ENCODE peak calls at places on chromosome 14, in ten cellular contexts. Q is gastrocnemius medialis, N is mesothelial cell of epicardium, R is H1, K is HCT116, S is neural progenitor cell, U is transverse colon, Z is fibroblast of the aortic adventitia, H is cardiac muscle cell, Y is brain microvascular endothelial cell. E is an unnamed sample.

GRCh38 chr14:59213368-59214315 is 25.2 kb downstream of the DAAM1 start:
- DNase-seq in Q (no peak), Y (peak), R (no peak), Z (no peak), U (no peak), K (no peak), H (no peak), S (no peak), N (no peak), E (peak)

GRCh38 chr14:91335191-91336092 is 82.2 kb downstream of the CCDC88C start:
- DNase-seq in R (no peak), N (no peak), H (no peak), Z (no peak), U (no peak), Y (no peak), S (no peak), Q (no peak), K (no peak), E (no peak)

GRCh38 chr14:84806627-84807026 is 723.3 kb upstream of the FLRT2 start:
- DNase-seq in Q (no peak), Z (peak), N (no peak), K (no peak), S (no peak), H (no peak), R (no peak), Y (no peak), U (no peak), E (peak)

GRCh38 chr14:54025661-54026060 is 69.0 kb upstream of the BMP4 start:
- DNase-seq in H (no peak), S (no peak), Z (peak), Y (peak), K (peak), R (no peak), U (no peak), Q (no peak), N (no peak), E (peak)

GRCh38 chr14:67837011-67837624 is 17.5 kb downstream of the RAD51B start:
- DNase-seq in Y (peak), R (no peak), S (peak), U (peak), K (peak), Z (peak), N (no peak), H (peak), Q (no peak), E (peak)

GRCh38 chr14:42002139-42002538 is 395.5 kb downstream of the LRFN5 start:
- DNase-seq in N (no peak), R (no peak), K (no peak), H (no peak), Y (no peak), Q (no peak), S (no peak), U (no peak), Z (peak), E (peak)

GRCh38 chr14:54098536-54098935 is 141.9 kb upstream of the BMP4 start:
- DNase-seq in Z (no peak), U (no peak), Q (no peak), H (no peak), K (no peak), Y (no peak), R (no peak), S (no peak), N (no peak), E (no peak)

GRCh38 chr14:105878554-105878953 is 352.2 kb downstream of the TMEM121 start:
- DNase-seq in U (no peak), H (no peak), Y (no peak), S (no peak), N (no peak), Z (no peak), Q (no peak), K (no peak), R (no peak), E (no peak)

GRCh38 chr14:96706893-96707292 is 90.3 kb upstream of the VRK1 start:
- DNase-seq in R (no peak), S (no peak), Q (no peak), N (no peak), K (no peak), U (no peak), H (no peak), Z (no peak), Y (no peak), E (no peak)

GRCh38 chr14:98816195-98816594 is 455.8 kb downstream of the BCL11B start:
- DNase-seq in S (no peak), K (no peak), Z (no peak), H (no peak), N (no peak), Y (no peak), R (no peak), U (no peak), Q (no peak), E (no peak)

GRCh38 chr14:103775506-103775905 is 59.9 kb downstream of the ZFYVE21 start:
- DNase-seq in H (no peak), Q (peak), R (no peak), U (no peak), Z (no peak), Y (no peak), N (no peak), K (no peak), S (no peak), E (no peak)

GRCh38 chr14:69471436-69471835 is 13.1 kb upstream of the PLEKHD1 start:
- DNase-seq in H (no peak), K (no peak), R (no peak), S (no peak), Q (no peak), Z (no peak), Y (no peak), N (no peak), U (no peak), E (no peak)

GRCh38 chr14:82447586-82447985 is 913.9 kb upstream of the SEL1L start:
- DNase-seq in Y (no peak), S (peak), N (no peak), R (no peak), Q (no peak), H (no peak), Z (no peak), U (no peak), K (no peak), E (no peak)

GRCh38 chr14:71355324-71356201 is 448.3 kb downstream of the PCNX1 start:
- DNase-seq in Y (no peak), K (no peak), Q (no peak), U (no peak), Z (peak), H (peak), R (no peak), S (no peak), N (no peak), E (peak)

GRCh38 chr14:73761621-73762355 is 47.6 kb upstream of the PNMA1 start:
- DNase-seq in H (no peak), N (no peak), U (no peak), Q (no peak), Z (no peak), Y (no peak), S (no peak), R (no peak), K (no peak), E (no peak)

GRCh38 chr14:73392329-73393257 is 65.8 kb downstream of the NUMB start:
- DNase-seq in N (no peak), H (no peak), Z (no peak), R (no peak), Q (no peak), S (no peak), K (no peak), U (no peak), Y (no peak), E (no peak)

GRCh38 chr14:55607386-55607785 is 27.4 kb downstream of the KTN1 start:
- DNase-seq in K (no peak), U (no peak), N (no peak), H (no peak), Y (no peak), Z (peak), S (no peak), R (no peak), Q (no peak), E (peak)

GRCh38 chr14:101821528-101821927 is 60.0 kb downstream of the PPP2R5C start:
- DNase-seq in U (no peak), Y (no peak), R (no peak), S (no peak), Z (no peak), H (no peak), Q (no peak), N (no peak), K (no peak), E (no peak)

GRCh38 chr14:104283197-104284106 is 145.1 kb downstream of the KIF26A start:
- DNase-seq in Q (no peak), R (no peak), U (peak), K (no peak), H (no peak), Y (no peak), N (peak), S (peak), Z (no peak), E (no peak)

GRCh38 chr14:104390221-104390931 is 189.2 kb upstream of the C14orf180 start:
- DNase-seq in Y (no peak), U (no peak), K (no peak), Z (no peak), Q (no peak), S (no peak), N (no peak), H (no peak), R (no peak), E (no peak)

GRCh38 chr14:64762044-64763034 is 58.1 kb downstream of the PLEKHG3 start:
- DNase-seq in N (peak), R (no peak), H (peak), U (peak), Q (peak), Y (peak), S (peak), K (peak), Z (peak), E (peak)

GRCh38 chr14:98847520-98848468 is 424.2 kb downstream of the BCL11B start:
- DNase-seq in Y (no peak), Z (no peak), R (no peak), S (no peak), N (no peak), H (no peak), U (no peak), K (no peak), Q (no peak), E (no peak)

GRCh38 chr14:80988742-80989429 is 33.5 kb downstream of the TSHR start:
- DNase-seq in N (no peak), H (no peak), K (no peak), U (no peak), Y (peak), Q (no peak), Z (no peak), R (no peak), S (no peak), E (peak)

GRCh38 chr14:58107947-58108552 is 44.0 kb downstream of the ARMH4 start:
- DNase-seq in Z (peak), Q (no peak), R (no peak), H (peak), Y (peak), K (peak), U (peak), S (peak), N (no peak), E (peak)

GRCh38 chr14:24088095-24088494 is 6.0 kb upstream of the PCK2 start:
- DNase-seq in U (no peak), Z (no peak), R (no peak), Q (no peak), Y (no peak), K (no peak), N (no peak), H (no peak), S (no peak), E (no peak)

GRCh38 chr14:80577599-80577998 is 363.9 kb downstream of the CEP128 start:
- DNase-seq in S (no peak), Z (no peak), Y (no peak), Q (no peak), H (no peak), R (no peak), K (no peak), N (no peak), U (no peak), E (no peak)

GRCh38 chr14:95293474-95293873 is 26.2 kb downstream of the CLMN start:
- DNase-seq in H (no peak), Z (no peak), Q (no peak), N (no peak), S (no peak), R (no peak), K (no peak), Y (no peak), U (no peak), E (no peak)

GRCh38 chr14:100018482-100018881 is 46.7 kb upstream of the EVL start:
- DNase-seq in Y (no peak), H (no peak), Q (no peak), R (no peak), S (no peak), N (no peak), U (no peak), Z (no peak), K (no peak), E (no peak)

GRCh38 chr14:63787995-63788946 is 60.4 kb upstream of the SGPP1 start:
- DNase-seq in H (no peak), S (peak), R (no peak), K (no peak), Q (no peak), Z (no peak), Y (no peak), N (no peak), U (no peak), E (no peak)

GRCh38 chr14:56808314-56809201 is 1.7 kb downstream of the OTX2 start:
- DNase-seq in H (peak), S (peak), U (no peak), Z (no peak), N (no peak), K (no peak), R (peak), Y (no peak), Q (no peak), E (no peak)

GRCh38 chr14:103057372-103058208 is at the start of gene CDC42BPB:
- DNase-seq in R (peak), S (peak), U (peak), Q (peak), Z (peak), H (peak), N (peak), K (peak), Y (peak), E (peak)

GRCh38 chr14:52446355-52446754 is 106.0 kb downstream of the TXNDC16 start:
- DNase-seq in U (peak), N (no peak), Z (no peak), S (no peak), K (no peak), R (no peak), Q (no peak), Y (no peak), H (peak), E (no peak)

GRCh38 chr14:98758440-98758839 is 513.6 kb downstream of the BCL11B start:
- DNase-seq in Y (no peak), S (no peak), K (no peak), U (no peak), H (no peak), R (peak), Z (no peak), Q (no peak), N (no peak), E (no peak)

GRCh38 chr14:99644723-99645544 is at the start of gene HHIPL1:
- DNase-seq in R (peak), Q (no peak), Y (no peak), S (peak), K (no peak), Z (peak), U (no peak), H (peak), N (no peak), E (peak)

DNA sequence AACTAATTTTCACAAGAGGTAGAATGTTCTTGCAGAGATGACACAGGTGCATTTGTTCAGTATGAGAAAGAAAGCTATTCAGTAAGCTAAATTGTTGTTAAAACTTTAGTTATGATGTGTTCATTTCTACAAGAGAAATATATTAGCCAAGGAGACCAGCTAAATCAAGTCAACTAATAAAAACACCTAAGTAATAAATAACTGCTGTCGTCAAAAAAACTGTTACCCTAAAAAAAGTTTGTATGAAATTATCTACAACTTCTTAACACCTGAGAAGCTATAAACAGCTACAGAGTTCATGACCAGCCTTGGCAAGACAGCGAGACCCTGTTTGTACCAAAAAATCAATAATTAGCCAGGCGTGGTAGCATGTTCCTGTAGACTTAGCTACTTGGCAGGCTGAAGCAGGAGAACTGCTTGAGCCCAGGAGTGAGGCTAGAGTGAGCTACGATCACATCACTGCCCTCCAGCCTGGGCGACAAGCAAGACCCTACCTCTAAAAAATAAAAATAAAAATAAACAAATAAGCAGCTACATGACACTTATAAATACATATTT is 67.6 kb upstream of the AP4S1 start:
- DNase-seq in H (no peak), Y (no peak), Z (no peak), S (no peak), K (no peak), Q (no peak), U (no peak), N (no peak), R (no peak), E (no peak)
- TF ChIP-seq CTCF in H (no peak), Y (no peak), Z (no peak), S (no peak), K (no peak), Q (no peak), U (no peak), N (no peak), R (no peak), E (no peak)

DNA sequence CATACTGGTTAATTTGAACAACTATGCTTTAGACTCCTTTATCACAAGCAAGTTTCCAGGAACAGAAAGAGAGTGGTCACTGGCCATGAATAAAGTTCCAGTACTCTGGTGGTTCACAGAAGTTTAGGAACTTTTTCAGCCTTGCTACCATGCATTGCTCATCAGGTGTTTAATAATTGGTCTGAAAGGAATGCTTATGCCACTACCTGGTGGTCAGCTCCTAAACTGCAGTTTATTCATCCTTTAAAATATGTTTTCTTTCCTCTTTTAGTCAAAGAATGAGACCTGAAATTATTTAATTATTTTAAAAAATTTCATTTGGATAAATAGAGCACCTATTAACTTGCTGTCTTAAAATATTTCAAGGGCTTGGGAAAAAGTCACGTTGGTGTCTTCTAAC is 260.1 kb upstream of the OR4E1 start:
- DNase-seq in S (no peak), U (no peak), Z (no peak), K (no peak), N (no peak), Q (no peak), Y (no peak), R (no peak), H (peak), E (no peak)
- TF ChIP-seq CTCF in S (peak), U (peak), Z (no peak), K (peak), N (peak), Q (no peak), Y (peak), R (peak), H (peak), E (peak)

GRCh38 chr14:21264025-21264801 is 5.0 kb downstream of the HNRNPC start:
- DNase-seq in S (no peak), U (no peak), N (no peak), Z (peak), R (no peak), H (no peak), Q (no peak), K (no peak), Y (no peak), E (peak)

GRCh38 chr14:21269252-21270046 is at the start of gene HNRNPC:
- DNase-seq in H (peak), Z (peak), R (peak), U (peak), N (peak), Y (peak), S (peak), K (peak), Q (peak), E (peak)

GRCh38 chr14:21267886-21268611 is 1.2 kb downstream of the HNRNPC start:
- DNase-seq in U (no peak), H (no peak), K (no peak), R (no peak), S (no peak), Q (no peak), N (no peak), Y (no peak), Z (peak), E (peak)

GRCh38 chr14:21267431-21267845 is 1.8 kb downstream of the HNRNPC start:
- DNase-seq in Z (no peak), Q (no peak), S (no peak), R (peak), U (no peak), Y (no peak), H (no peak), K (no peak), N (no peak), E (no peak)

DNA sequence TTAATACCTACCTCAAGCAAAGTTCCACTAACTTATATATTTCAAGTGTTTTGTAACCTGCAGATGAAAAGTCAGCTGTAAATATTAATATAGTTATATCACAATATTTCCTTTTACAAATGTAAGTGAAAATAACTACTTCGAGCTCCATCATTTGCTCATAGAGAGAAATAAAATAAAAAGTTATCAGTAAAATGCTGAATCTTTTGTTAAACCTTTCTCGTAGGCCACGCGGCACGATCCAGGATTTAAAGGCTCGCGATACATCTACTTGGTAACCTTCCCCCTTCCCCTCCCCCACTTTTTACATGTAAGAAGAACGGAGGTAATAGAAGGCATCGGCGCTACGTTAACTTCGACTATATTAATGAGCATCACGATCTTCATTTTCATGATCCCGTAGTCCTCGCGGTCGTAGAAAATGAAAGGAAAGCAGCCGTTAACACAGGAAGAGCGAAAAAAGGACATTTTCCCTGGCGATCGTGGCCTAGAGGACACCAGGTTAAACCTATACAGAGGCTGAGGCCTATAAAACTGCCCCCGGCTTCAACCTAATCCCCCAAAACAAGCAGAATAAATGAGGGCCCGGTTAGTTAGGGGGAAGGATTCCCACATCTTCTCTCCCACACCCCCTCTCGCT is 510 bp downstream of the HNRNPC start:
- DNase-seq in K (peak), R (no peak), Y (peak), Q (peak), Z (peak), N (no peak), H (peak), S (peak), U (peak), E (peak)
- TF ChIP-seq CTCF in K (no peak), R (no peak), Y (no peak), Q (no peak), Z (no peak), N (no peak), H (no peak), S (no peak), U (no peak), E (no peak)

GRCh38 chr14:29810064-29810463 is 117.6 kb downstream of the PRKD1 start:
- DNase-seq in Z (no peak), Q (no peak), R (no peak), U (no peak), N (no peak), S (no peak), K (no peak), H (no peak), Y (no peak), E (no peak)

GRCh38 chr14:29805415-29806123 is 122.1 kb downstream of the PRKD1 start:
- DNase-seq in Q (peak), S (no peak), N (no peak), R (no peak), K (no peak), H (no peak), U (peak), Z (peak), Y (peak), E (peak)

GRCh38 chr14:29806124-29806517 is 121.5 kb downstream of the PRKD1 start:
- DNase-seq in Y (no peak), K (no peak), H (no peak), S (no peak), R (no peak), Z (no peak), U (no peak), Q (no peak), N (no peak), E (no peak)

GRCh38 chr14:29814153-29815057 is 113.2 kb downstream of the PRKD1 start:
- DNase-seq in S (no peak), Z (peak), U (peak), K (no peak), R (no peak), Y (no peak), N (no peak), H (no peak), Q (no peak), E (peak)

GRCh38 chr14:29810657-29811056 is 117.0 kb downstream of the PRKD1 start:
- DNase-seq in S (no peak), Y (no peak), Z (peak), R (no peak), Q (no peak), K (no peak), H (no peak), N (no peak), U (no peak), E (no peak)
- TF ChIP-seq CTCF in S (no peak), Y (no peak), Z (no peak), R (no peak), Q (no peak), K (no peak), H (no peak), N (no peak), U (no peak), E (no peak)